ENCODE peak calls at places on chromosome 20, in six cellular contexts. H is tibial nerve, Z is endodermal cell, Q is esophagus muscularis mucosa, U is gastrocnemius medialis, R is upper lobe of right lung. I is an unnamed sample. For H3K27me3 and H3K9me3, the result is how much of the 10 kb centered on the place peaks cover.

GRCh38 chr20:44702776-44703175 is 12.4 kb upstream of the CCN5 start:
- DNase-seq in H (peak), Z (no peak), Q (peak), U (peak), R (peak), I (peak)

GRCh38 chr20:36109251-36109947 is 45.1 kb upstream of the EPB41L1 start:
- DNase-seq in H (no peak), Z (no peak), Q (no peak), U (no peak), R (no peak), I (no peak)

GRCh38 chr20:59518881-59519706 is 85.2 kb upstream of the PHACTR3 start:
- DNase-seq in H (no peak), Z (peak), Q (peak), U (no peak), R (no peak), I (no peak)

GRCh38 chr20:47195573-47195972 is 160.9 kb downstream of the ZMYND8 start:
- DNase-seq in H (no peak), Z (no peak), Q (no peak), U (no peak), R (no peak), I (no peak)

GRCh38 chr20:53751394-53752368 is 158.0 kb upstream of the ZNF217 start:
- DNase-seq in H (no peak), Z (no peak), Q (no peak), U (no peak), R (no peak), I (no peak)

GRCh38 chr20:10316582-10316981 is 98.0 kb downstream of the SNAP25 start:
- DNase-seq in H (no peak), Z (no peak), Q (no peak), U (no peak), R (no peak), I (no peak)

GRCh38 chr20:33301192-33301930 is 18.3 kb downstream of the BPIFB1 start:
- DNase-seq in H (no peak), Z (no peak), Q (no peak), U (no peak), R (no peak), I (no peak)

GRCh38 chr20:38878798-38879197 is 47.4 kb upstream of the FAM83D start:
- DNase-seq in H (no peak), Z (peak), Q (no peak), U (no peak), R (no peak), I (no peak)

GRCh38 chr20:2879148-2879547 is 5.9 kb downstream of the PTPRA start:
- DNase-seq in H (no peak), Z (no peak), Q (no peak), U (no peak), R (no peak), I (no peak)

GRCh38 chr20:38147166-38147565 is 17.9 kb downstream of the TGM2 start:
- DNase-seq in H (no peak), Z (no peak), Q (no peak), U (no peak), R (no peak), I (no peak)

GRCh38 chr20:37670426-37670825 is 23.4 kb upstream of the CTNNBL1 start:
- DNase-seq in H (no peak), Z (no peak), Q (no peak), U (no peak), R (no peak), I (peak)

GRCh38 chr20:44501448-44501847 is 20.4 kb downstream of the SERINC3 start:
- DNase-seq in H (no peak), Z (no peak), Q (no peak), U (peak), R (no peak), I (no peak)

GRCh38 chr20:13546497-13547131 is 92.1 kb downstream of the TASP1 start:
- DNase-seq in H (peak), Z (peak), Q (peak), U (peak), R (peak), I (peak)

GRCh38 chr20:57498425-57499400 is 26.2 kb downstream of the CTCFL start:
- DNase-seq in H (no peak), Z (peak), Q (no peak), U (no peak), R (no peak), I (no peak)

GRCh38 chr20:38159539-38159938 is 5.5 kb downstream of the TGM2 start:
- DNase-seq in H (no peak), Z (no peak), Q (no peak), U (no peak), R (no peak), I (no peak)

GRCh38 chr20:51354191-51354768 is 188.2 kb downstream of the NFATC2 start:
- DNase-seq in H (no peak), Z (no peak), Q (no peak), U (no peak), R (peak), I (no peak)

GRCh38 chr20:38883081-38883980 is 42.9 kb upstream of the FAM83D start:
- DNase-seq in H (no peak), Z (no peak), Q (no peak), U (no peak), R (peak), I (no peak)

GRCh38 chr20:60482201-60482600 is 524.0 kb downstream of the CDH26 start:
- DNase-seq in H (no peak), Z (no peak), Q (no peak), U (no peak), R (no peak), I (no peak)

GRCh38 chr20:40160151-40160550 is 528.9 kb downstream of the MAFB start:
- DNase-seq in H (peak), Z (peak), Q (no peak), U (no peak), R (peak), I (peak)

GRCh38 chr20:4602297-4602631 is 119.4 kb upstream of the PRND start:
- DNase-seq in H (no peak), Z (no peak), Q (peak), U (no peak), R (no peak), I (no peak)

GRCh38 chr20:973785-974194 is 28.3 kb downstream of the RSPO4 start:
- DNase-seq in H (no peak), Z (peak), Q (no peak), U (no peak), R (no peak), I (no peak)

GRCh38 chr20:3115190-3116107 is 30.9 kb upstream of the AVP start:
- DNase-seq in H (no peak), Z (peak), Q (no peak), U (no peak), R (no peak), I (peak)

GRCh38 chr20:43304598-43304997 is 114.9 kb upstream of the PTPRT start:
- DNase-seq in H (no peak), Z (no peak), Q (no peak), U (no peak), R (no peak), I (no peak)

GRCh38 chr20:19932170-19932667 is 84.9 kb upstream of the NAA20 start:
- DNase-seq in H (no peak), Z (no peak), Q (no peak), U (peak), R (no peak), I (no peak)
- H3K27ac ChIP-seq in H (peak), Z (no peak), Q (peak), U (peak), R (peak), I (peak)

DNA sequence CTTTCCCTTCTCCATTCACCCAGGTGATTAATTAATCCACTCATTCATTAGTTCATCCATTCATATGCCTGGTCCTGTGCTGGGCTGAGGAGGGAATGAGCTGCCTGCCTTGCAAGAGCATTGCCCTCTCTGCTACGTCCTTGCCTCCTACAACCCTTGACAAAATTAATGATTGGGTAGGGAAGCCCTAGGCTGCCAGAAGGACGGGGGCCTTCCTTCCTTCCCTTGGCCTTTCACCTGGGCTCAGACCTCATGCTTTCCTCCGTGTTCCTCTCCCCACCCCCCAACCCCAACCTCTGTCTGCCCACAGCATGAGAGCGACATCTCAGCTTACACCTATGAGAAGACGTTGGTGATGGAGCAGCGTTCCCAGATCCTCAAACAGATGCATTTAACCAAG is 25.6 kb downstream of the SLC12A5 start:
- DNase-seq in H (no peak), Z (no peak), Q (no peak), U (no peak), R (no peak), I (no peak)
- H3K27me3 ChIP-seq in H (under half), Z (half or more), Q (under half), U (under half), R (under half), I (under half)

GRCh38 chr20:56155625-56156024 is 92.9 kb upstream of the MC3R start:
- DNase-seq in H (no peak), Z (no peak), Q (no peak), U (no peak), R (no peak), I (no peak)

GRCh38 chr20:56157530-56158203 is 90.9 kb upstream of the MC3R start:
- DNase-seq in H (no peak), Z (no peak), Q (no peak), U (no peak), R (no peak), I (no peak)

GRCh38 chr20:56158489-56158888 is 90.0 kb upstream of the MC3R start:
- DNase-seq in H (no peak), Z (no peak), Q (no peak), U (no peak), R (no peak), I (no peak)

GRCh38 chr20:56163806-56164205 is 84.7 kb upstream of the MC3R start:
- DNase-seq in H (no peak), Z (peak), Q (no peak), U (no peak), R (no peak), I (no peak)

GRCh38 chr20:56160956-56161355 is 87.6 kb upstream of the MC3R start:
- DNase-seq in H (no peak), Z (no peak), Q (no peak), U (no peak), R (no peak), I (no peak)
- H3K9me3 ChIP-seq in H (under half), Z (half or more), Q (under half), U (under half), R (under half), I (under half)

DNA sequence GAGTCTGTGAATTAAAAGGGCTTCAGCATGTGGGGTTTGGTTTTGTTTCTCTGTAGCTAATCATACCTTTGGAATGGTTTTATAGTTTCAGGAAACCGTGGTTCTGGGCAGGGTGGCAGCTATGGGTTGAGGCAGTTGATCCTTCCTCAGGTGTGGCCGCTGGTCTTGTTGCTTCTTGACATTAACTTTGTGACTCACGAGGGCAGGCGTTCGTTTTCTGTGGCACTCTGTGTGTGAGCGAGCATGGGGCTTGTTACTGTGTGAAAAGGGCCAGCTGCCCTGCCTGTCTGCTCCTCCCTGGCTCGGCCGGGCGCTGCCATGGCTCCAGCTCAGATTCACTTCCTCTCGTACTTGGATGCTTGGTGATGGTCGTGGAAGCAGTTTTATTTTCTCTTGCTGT is 16.2 kb downstream of the DNAJC5 start:
- DNase-seq in H (no peak), Z (no peak), Q (no peak), U (peak), R (no peak), I (no peak)
- H3K27ac ChIP-seq in H (no peak), Z (peak), Q (no peak), U (peak), R (no peak), I (peak)